ENCODE peak calls at places on chromosomes 7 and 10, in eight cellular contexts. Q is foreskin fibroblast; A is retinal pigment epithelial cell; D is adrenal gland; L is CD8-positive, alpha-beta T cell; W is fibroblast of mammary gland; S is psoas muscle; V is PC-3. O is an unnamed sample.

GRCh38 chr10:104308439-104308903 is 29.8 kb downstream of the ITPRIP start:
- DNase-seq in Q (no peak), A (no peak), D (no peak), L (no peak), W (peak), S (no peak), V (no peak), O (no peak)

GRCh38 chr7:36396150-36396549 is 6.5 kb downstream of the ANLN start:
- DNase-seq in Q (peak), A (no peak), D (peak), L (no peak), W (peak), S (no peak), V (no peak), O (no peak)

GRCh38 chr7:65404020-65404419 is 30.4 kb downstream of the ZNF92 start:
- DNase-seq in Q (peak), A (no peak), D (no peak), L (no peak), W (no peak), S (no peak), V (no peak), O (no peak)

GRCh38 chr7:42858570-42858969 is 53.3 kb downstream of the C7orf25 start:
- DNase-seq in Q (peak), A (no peak), D (no peak), L (no peak), W (peak), S (no peak), V (peak), O (no peak)

GRCh38 chr10:1739751-1740150 is 2.4 kb upstream of the ADARB2 start:
- DNase-seq in Q (no peak), A (no peak), D (no peak), L (no peak), W (no peak), S (no peak), V (no peak), O (no peak)

GRCh38 chr7:106623846-106624245 is 37.1 kb downstream of the CCDC71L start:
- DNase-seq in Q (peak), A (no peak), D (no peak), L (no peak), W (peak), S (no peak), V (peak), O (peak)

GRCh38 chr10:35409094-35409582 is 72.8 kb downstream of the CCNY start:
- DNase-seq in Q (peak), A (no peak), D (peak), L (no peak), W (peak), S (peak), V (peak), O (no peak)

GRCh38 chr7:35430547-35431153 is 176.8 kb upstream of the TBX20 start:
- DNase-seq in Q (no peak), A (no peak), D (no peak), L (no peak), W (peak), S (no peak), V (peak), O (no peak)

GRCh38 chr7:88368686-88369085 is 62.0 kb upstream of the STEAP4 start:
- DNase-seq in Q (no peak), A (no peak), D (no peak), L (no peak), W (no peak), S (no peak), V (no peak), O (no peak)

GRCh38 chr10:79285315-79286185 is 61.7 kb upstream of the PPIF start:
- DNase-seq in Q (no peak), A (no peak), D (no peak), L (no peak), W (no peak), S (no peak), V (no peak), O (no peak)

GRCh38 chr10:30828680-30829079 is 199.1 kb upstream of the LYZL2 start:
- DNase-seq in Q (no peak), A (no peak), D (no peak), L (no peak), W (no peak), S (no peak), V (no peak), O (no peak)

GRCh38 chr7:101164071-101164840 is 1.1 kb downstream of the VGF start:
- DNase-seq in Q (peak), A (no peak), D (peak), L (no peak), W (peak), S (no peak), V (peak), O (no peak)

GRCh38 chr10:3766046-3766761 is 18.8 kb downstream of the KLF6 start:
- DNase-seq in Q (no peak), A (no peak), D (no peak), L (no peak), W (no peak), S (no peak), V (peak), O (no peak)

GRCh38 chr10:63206997-63207952 is 74.1 kb downstream of the NRBF2 start:
- DNase-seq in Q (peak), A (peak), D (peak), L (no peak), W (peak), S (no peak), V (no peak), O (peak)

GRCh38 chr7:87129332-87129731 is 22.9 kb upstream of the DMTF1 start:
- DNase-seq in Q (no peak), A (no peak), D (no peak), L (no peak), W (no peak), S (no peak), V (no peak), O (no peak)

GRCh38 chr7:155796381-155797261 is 15.6 kb downstream of the SHH start:
- DNase-seq in Q (peak), A (no peak), D (peak), L (peak), W (no peak), S (peak), V (peak), O (peak)

GRCh38 chr7:155763721-155764431 is 48.4 kb downstream of the SHH start:
- DNase-seq in Q (peak), A (no peak), D (no peak), L (peak), W (peak), S (no peak), V (no peak), O (no peak)

GRCh38 chr10:87541114-87541513 is 36.4 kb downstream of the MINPP1 start:
- DNase-seq in Q (peak), A (peak), D (no peak), L (no peak), W (peak), S (no peak), V (peak), O (no peak)

DNA sequence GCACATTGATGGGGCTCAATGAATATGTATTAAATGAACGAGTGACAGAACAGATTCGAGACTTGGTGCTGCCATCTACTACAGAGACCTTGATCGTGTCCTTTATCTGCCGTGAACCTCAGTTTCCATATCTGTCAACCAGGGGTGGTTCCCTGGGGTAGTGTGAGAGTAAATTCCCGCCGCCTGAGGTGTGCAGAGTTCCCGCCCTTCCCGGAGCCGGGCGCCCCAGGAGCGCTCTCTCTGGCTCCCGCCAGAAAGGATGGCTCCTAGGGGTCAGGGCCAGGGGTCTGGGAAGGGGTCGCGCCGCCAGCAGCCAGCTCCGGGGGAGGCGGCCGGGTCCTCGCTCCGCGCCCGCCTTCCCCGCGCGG is 333 bp upstream of the PLCE1 start:
- DNase-seq in Q (no peak), A (no peak), D (no peak), L (no peak), W (no peak), S (no peak), V (no peak), O (no peak)
- H3K4me3 ChIP-seq in Q (peak), A (peak), D (no peak), L (no peak), W (peak), S (peak), V (peak), O (peak)

DNA sequence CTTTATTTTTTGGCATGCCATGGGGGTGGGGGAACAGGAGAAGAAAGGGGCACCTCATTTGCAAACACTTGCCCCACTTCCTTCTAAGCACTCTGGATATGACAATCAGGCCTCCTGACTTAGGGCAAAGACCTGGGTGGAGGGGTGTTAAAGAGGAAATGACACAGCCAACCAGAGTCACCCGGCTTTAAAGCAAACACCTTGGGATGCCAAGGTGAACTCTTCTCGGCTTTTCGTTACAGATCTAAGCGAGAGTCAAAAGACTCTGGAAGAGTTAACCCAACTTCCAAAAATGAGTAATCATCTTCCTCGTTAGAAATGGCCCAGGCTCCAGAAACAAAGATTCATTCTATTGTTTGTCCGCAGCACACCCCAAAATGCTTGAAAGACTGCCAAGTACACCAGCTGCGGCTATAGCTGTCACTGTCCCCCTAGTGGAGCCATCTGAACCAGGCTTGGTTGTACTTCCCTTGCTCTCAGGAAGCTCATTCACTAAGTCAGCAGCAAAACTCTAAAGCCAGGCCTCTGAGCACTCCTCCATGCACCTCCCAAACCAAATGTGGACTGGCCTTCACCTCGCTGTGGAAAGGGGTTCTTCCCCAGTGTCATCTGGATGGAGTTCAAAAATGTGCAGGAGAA is 24.8 kb downstream of the FAM53B start:
- DNase-seq in Q (peak), A (no peak), D (peak), L (peak), W (peak), S (peak), V (peak), O (no peak)
- TF ChIP-seq CTCF in Q (peak), A (peak), D (peak), L (peak), W (peak), S (peak), V (peak), O (no peak)

GRCh38 chr10:131723601-131724530 is 176.9 kb upstream of the PPP2R2D start:
- DNase-seq in Q (no peak), A (no peak), D (no peak), L (peak), W (no peak), S (no peak), V (no peak), O (peak)
- H3K4me3 ChIP-seq in Q (no peak), A (no peak), D (no peak), L (no peak), W (no peak), S (no peak), V (no peak), O (no peak)

DNA sequence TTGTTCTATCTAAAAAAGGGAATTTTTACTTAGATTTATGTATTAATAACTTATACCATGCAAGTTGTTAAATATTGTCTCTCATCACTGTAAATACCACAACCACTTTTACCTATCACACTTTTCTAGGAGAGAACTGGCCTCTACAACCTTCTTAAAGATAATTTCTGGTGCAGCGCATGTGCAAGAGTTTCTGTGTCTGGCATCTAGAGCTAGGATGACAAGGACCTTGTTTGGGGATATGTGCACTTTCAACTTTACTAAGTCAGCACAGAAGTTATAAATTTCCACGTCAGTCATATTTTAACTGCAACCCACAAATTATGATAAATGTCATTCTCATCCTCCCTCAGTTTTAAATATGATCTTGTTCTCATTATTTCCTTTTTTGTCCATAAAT is 156.9 kb upstream of the ADCY1 start:
- DNase-seq in Q (no peak), A (no peak), D (no peak), L (no peak), W (no peak), S (no peak), V (no peak), O (no peak)
- TF ChIP-seq CTCF in Q (no peak), A (no peak), D (no peak), L (no peak), W (no peak), S (no peak), V (no peak), O (no peak)

GRCh38 chr7:142801601-142802295 is 31.0 kb downstream of the PRSS2 start:
- DNase-seq in Q (no peak), A (no peak), D (no peak), L (peak), W (no peak), S (no peak), V (no peak), O (no peak)
- H3K4me3 ChIP-seq in Q (no peak), A (no peak), D (no peak), L (peak), W (no peak), S (no peak), V (no peak), O (no peak)

GRCh38 chr7:17131060-17131345 is 167.4 kb upstream of the AHR start:
- DNase-seq in Q (peak), A (no peak), D (no peak), L (no peak), W (no peak), S (no peak), V (no peak), O (no peak)
- TF ChIP-seq CTCF in Q (no peak), A (no peak), D (no peak), L (no peak), W (no peak), S (no peak), V (no peak), O (no peak)

DNA sequence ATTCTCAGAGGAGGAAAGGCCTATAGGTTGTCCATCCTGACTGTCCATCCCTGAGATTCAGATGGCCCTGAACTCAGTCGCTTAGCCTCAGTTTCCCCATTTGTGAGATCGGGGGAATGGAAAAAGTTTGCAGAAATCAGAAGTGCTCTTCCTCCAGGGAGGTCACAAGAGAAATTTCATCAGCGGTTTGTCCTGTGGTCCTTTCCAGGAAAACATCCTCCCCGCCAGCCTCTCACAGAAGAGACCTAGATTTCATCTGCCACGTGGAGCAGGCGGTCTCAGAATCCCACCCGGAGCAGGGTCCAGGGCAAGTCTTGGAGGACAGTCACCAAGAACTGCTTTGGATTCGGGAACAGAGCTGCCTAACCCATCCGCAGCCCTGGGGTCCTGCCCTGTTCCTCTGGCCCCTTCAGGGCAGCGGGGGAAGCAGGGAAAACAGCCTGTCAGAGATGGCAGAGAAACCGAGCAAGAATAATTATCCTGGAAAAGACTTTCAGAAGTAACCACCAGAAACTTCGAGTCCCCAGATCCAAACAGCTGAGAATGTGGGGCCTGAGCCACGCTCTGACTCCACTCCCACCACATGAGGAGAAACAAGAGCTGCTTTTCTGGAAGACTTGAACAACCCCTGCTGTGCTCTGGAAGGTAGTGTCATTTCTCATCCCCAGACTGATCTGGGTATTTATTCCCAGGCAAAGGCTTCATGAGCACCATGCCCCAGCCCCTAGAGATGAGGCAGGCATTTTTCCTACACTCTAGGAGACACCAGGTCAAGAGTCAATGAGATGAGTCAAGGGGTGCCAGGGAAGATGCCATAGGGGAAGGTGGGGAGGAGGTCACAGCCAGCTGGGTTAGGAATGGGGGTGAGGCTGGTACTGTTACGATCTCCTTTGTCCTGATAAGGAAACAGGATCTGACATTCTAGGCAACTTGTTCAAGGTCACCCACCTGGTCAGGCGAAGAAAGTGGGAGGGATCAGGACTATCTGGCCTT is 1.1 kb upstream of the TNS3 start:
- DNase-seq in Q (peak), A (no peak), D (peak), L (no peak), W (no peak), S (peak), V (no peak), O (peak)
- H3K4me3 ChIP-seq in Q (peak), A (no peak), D (no peak), L (no peak), W (no peak), S (peak), V (peak), O (peak)

GRCh38 chr7:8035647-8036518 is 67.3 kb downstream of the GLCCI1 start:
- DNase-seq in Q (peak), A (peak), D (no peak), L (peak), W (peak), S (no peak), V (peak), O (no peak)
- TF ChIP-seq CTCF in Q (peak), A (peak), D (peak), L (peak), W (peak), S (peak), V (peak), O (no peak)

DNA sequence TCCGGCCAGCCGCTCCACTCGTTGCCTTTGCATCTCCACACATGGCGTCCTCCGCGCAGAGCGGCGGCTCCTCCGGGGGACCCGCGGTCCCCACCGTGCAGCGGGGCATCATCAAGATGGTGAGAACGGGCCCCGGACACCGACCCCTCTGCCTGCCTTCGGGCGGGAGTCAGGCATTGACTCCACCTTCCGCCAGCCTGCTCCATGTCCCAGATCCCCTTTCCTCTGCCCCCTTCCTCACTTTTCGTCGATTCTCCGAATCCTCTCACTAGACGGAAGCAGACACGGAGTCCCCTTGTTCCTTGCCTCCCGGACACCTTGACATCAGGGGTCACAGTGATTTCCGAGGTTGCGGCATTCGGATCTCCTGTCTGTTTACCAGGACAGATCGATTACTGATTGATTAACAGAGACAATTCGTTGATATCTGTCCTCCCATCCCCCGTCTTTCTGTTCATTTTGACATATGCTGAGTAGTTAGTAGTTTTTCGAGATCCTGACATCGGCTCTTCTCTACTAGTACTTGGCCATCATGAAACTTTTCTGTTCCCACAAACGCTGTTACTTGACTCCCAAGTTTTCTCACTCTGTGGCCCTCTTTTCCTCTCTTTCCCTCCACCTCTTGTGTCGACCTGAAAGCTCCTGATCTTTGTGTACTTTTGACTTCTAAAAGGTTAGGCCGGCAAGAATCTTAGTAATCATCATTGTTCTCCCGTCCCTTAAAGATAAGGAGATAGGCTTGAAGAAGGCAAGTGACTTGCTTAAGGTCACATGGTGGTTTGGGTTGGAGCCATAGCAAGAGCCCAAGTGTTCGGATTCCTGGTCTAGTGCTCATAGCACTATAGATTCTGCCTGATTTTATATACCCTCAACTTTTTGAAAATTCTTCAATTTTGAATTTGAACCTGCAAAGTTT is 597 bp downstream of the SND1 start:
- DNase-seq in Q (peak), A (no peak), D (no peak), L (no peak), W (peak), S (no peak), V (peak), O (no peak)
- H3K4me3 ChIP-seq in Q (peak), A (peak), D (peak), L (peak), W (peak), S (peak), V (peak), O (peak)

GRCh38 chr10:85317827-85318226 is 989.4 kb downstream of the CCSER2 start:
- DNase-seq in Q (no peak), A (no peak), D (no peak), L (no peak), W (no peak), S (no peak), V (no peak), O (no peak)
- TF ChIP-seq CTCF in Q (no peak), A (no peak), D (no peak), L (no peak), W (no peak), S (no peak), V (no peak), O (no peak)

O was measured in tibial artery.